ENCODE peak calls at places on chromosome 6, in seven cellular contexts. S is mammary epithelial cell, T is upper lobe of right lung, H is lung, D is MM.1S, R is psoas muscle, P is SJSA1. U is an unnamed sample. For H3K36me3, the result is how much of the 10 kb centered on the place peaks cover.

GRCh38 chr6:170152111-170152926 is 138.6 kb downstream of the DLL1 start:
- DNase-seq in H (no peak), R (peak), T (no peak), P (no peak), D (no peak), S (no peak), U (peak)

GRCh38 chr6:28489366-28490190 is 26.0 kb downstream of the GPX6 start:
- DNase-seq in H (peak), R (peak), T (peak), S (no peak), D (peak), P (no peak), U (peak)

GRCh38 chr6:62086047-62086446 is 200.0 kb downstream of the KHDRBS2 start:
- DNase-seq in D (no peak), R (no peak), H (no peak), T (no peak), P (no peak), S (no peak), U (no peak)

GRCh38 chr6:30915591-30915946 is 1.5 kb downstream of the VARS2 start:
- DNase-seq in P (peak), R (no peak), H (no peak), T (peak), S (peak), D (peak), U (no peak)

GRCh38 chr6:7445076-7445475 is 55.5 kb downstream of the RIOK1 start:
- DNase-seq in D (no peak), H (no peak), R (no peak), S (no peak), P (no peak), T (no peak), U (no peak)

GRCh38 chr6:17705778-17706579 is 746 bp downstream of the NUP153 start:
- DNase-seq in P (peak), H (peak), D (peak), S (peak), T (peak), R (peak), U (peak)

GRCh38 chr6:49515485-49516146 is 15.9 kb downstream of the GLYATL3 start:
- DNase-seq in P (no peak), S (no peak), R (no peak), D (no peak), T (no peak), H (no peak), U (no peak)

GRCh38 chr6:119966484-119966883 is 616.9 kb upstream of the MAN1A1 start:
- DNase-seq in T (no peak), D (no peak), S (no peak), H (no peak), R (no peak), P (no peak), U (no peak)

GRCh38 chr6:24980507-24981384 is 45.0 kb upstream of the RIPOR2 start:
- DNase-seq in R (no peak), P (peak), D (no peak), H (no peak), S (peak), T (no peak), U (no peak)

GRCh38 chr6:36510365-36510764 is 36.9 kb downstream of the STK38 start:
- DNase-seq in S (no peak), H (no peak), T (no peak), D (no peak), R (no peak), P (no peak), U (no peak)
- H3K36me3 ChIP-seq in S (under half), H (under half), T (under half), D (under half), R (half or more), P (half or more), U (under half)

GRCh38 chr6:44247338-44248302 is 719 bp downstream of the HSP90AB1 start:
- DNase-seq in H (peak), R (peak), D (peak), P (peak), T (peak), S (peak), U (peak)

GRCh38 chr6:44250718-44251123 is 3.8 kb downstream of the HSP90AB1 start:
- DNase-seq in T (no peak), R (no peak), P (no peak), H (no peak), D (no peak), S (no peak), U (no peak)

GRCh38 chr6:44250067-44250717 is 3.3 kb downstream of the HSP90AB1 start:
- DNase-seq in P (no peak), T (no peak), R (no peak), S (no peak), H (no peak), D (no peak), U (no peak)

GRCh38 chr6:44248579-44248978 is 1.7 kb downstream of the HSP90AB1 start:
- DNase-seq in R (no peak), S (no peak), D (no peak), H (no peak), T (no peak), P (no peak), U (no peak)

DNA sequence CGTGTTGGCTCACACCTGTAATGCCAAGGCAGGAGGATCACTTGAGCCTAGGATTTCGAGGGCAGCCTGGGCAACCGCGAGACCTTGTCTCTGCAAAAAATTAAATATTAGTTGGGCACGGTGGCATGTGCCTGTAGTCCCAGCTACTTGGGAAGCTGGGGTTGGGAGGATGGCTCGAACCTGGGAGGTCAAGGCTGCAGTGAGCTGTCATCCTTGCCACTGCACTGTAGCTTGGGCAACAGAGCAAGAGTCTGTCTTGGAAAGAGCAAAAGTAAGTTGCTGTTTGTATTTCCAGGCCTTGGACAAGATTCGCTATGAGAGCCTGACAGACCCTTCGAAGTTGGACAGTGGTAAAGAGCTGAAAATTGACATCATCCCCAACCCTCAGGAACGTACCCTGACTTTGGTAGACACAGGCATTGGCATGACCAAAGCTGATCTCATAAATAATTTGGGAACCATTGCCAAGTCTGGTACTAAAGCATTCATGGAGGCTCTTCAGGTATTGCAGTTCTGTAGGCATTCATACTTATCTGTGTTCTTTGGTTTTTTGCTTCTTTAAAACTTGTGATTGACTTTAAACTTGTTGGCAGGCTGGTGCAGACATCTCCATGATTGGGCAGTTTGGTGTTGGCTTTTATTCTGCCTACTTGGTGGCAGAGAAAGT is 2.3 kb downstream of the HSP90AB1 start:
- DNase-seq in T (no peak), P (no peak), H (no peak), R (no peak), S (no peak), D (no peak), U (no peak)
- H3K36me3 ChIP-seq in T (half or more), P (half or more), H (under half), R (half or more), S (half or more), D (under half), U (under half)

GRCh38 chr6:166508726-166509125 is 77.8 kb downstream of the RAMACL start:
- DNase-seq in R (no peak), H (no peak), T (no peak), P (no peak), D (no peak), S (no peak), U (no peak)

GRCh38 chr6:166511316-166511715 is 75.2 kb downstream of the RAMACL start:
- DNase-seq in S (no peak), P (no peak), H (no peak), R (no peak), T (no peak), D (no peak), U (no peak)

GRCh38 chr6:166507380-166507779 is 79.1 kb downstream of the RAMACL start:
- DNase-seq in H (no peak), S (no peak), D (no peak), R (no peak), T (no peak), P (no peak), U (no peak)

GRCh38 chr6:166507809-166508373 is 78.6 kb downstream of the RAMACL start:
- DNase-seq in H (no peak), R (no peak), S (no peak), T (no peak), D (no peak), P (no peak), U (no peak)

GRCh38 chr6:166509193-166509592 is 77.3 kb downstream of the RAMACL start:
- DNase-seq in T (no peak), R (no peak), P (no peak), H (no peak), S (no peak), D (no peak), U (no peak)
- H3K36me3 ChIP-seq in T (under half), R (under half), P (under half), H (under half), S (under half), D (under half), U (under half)

GRCh38 chr6:36068603-36069002 is 41.0 kb downstream of the MAPK14 start:
- DNase-seq in P (no peak), R (no peak), D (no peak), H (no peak), T (no peak), S (no peak), U (no peak)

GRCh38 chr6:36069573-36069972 is 42.0 kb downstream of the MAPK14 start:
- DNase-seq in T (no peak), D (no peak), H (no peak), P (no peak), R (no peak), S (no peak), U (no peak)

GRCh38 chr6:36066817-36067216 is 39.2 kb downstream of the MAPK14 start:
- DNase-seq in R (no peak), D (no peak), H (no peak), T (no peak), P (no peak), S (no peak), U (no peak)

GRCh38 chr6:36068012-36068392 is 40.4 kb downstream of the MAPK14 start:
- DNase-seq in P (no peak), S (no peak), H (no peak), R (no peak), T (no peak), D (no peak), U (no peak)

DNA sequence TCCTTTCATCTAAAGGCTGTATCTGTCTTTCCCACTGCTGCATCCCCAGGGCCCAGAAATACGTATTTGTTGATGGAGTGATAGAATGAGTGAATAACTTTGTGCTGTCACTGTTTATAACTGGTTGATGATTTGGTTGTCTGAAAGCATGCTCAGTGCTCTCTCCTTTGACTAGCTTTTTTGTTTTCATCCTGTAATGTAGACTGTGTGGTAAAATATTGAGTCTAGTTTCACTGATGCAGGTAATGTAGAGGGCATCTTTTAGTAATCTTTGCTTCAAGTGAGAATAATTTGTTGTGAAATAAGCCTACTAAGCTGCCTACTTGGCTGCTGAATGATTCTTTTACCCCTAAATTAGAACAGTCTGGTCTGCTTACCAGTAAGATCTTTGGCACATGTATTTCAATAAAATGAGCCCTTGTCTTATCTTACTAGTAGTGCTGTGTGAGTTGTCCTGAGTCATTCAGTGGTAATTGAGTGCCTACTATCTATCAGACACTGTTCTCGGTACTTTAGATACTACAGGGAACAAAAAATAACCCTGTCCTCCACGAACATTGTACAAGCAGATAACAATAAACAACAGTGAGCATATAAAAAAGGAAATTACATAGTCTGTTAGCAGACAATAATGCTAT is 39.9 kb downstream of the MAPK14 start:
- DNase-seq in H (no peak), R (no peak), T (no peak), S (peak), P (no peak), D (no peak), U (no peak)
- H3K36me3 ChIP-seq in H (under half), R (under half), T (under half), S (under half), P (under half), D (under half), U (under half)

GRCh38 chr6:43045371-43045930 is 8.2 kb downstream of the CUL7 start:
- DNase-seq in S (no peak), T (no peak), P (no peak), H (no peak), R (no peak), D (no peak), U (no peak)
- H3K36me3 ChIP-seq in S (under half), T (half or more), P (half or more), H (half or more), R (half or more), D (under half), U (under half)

DNA sequence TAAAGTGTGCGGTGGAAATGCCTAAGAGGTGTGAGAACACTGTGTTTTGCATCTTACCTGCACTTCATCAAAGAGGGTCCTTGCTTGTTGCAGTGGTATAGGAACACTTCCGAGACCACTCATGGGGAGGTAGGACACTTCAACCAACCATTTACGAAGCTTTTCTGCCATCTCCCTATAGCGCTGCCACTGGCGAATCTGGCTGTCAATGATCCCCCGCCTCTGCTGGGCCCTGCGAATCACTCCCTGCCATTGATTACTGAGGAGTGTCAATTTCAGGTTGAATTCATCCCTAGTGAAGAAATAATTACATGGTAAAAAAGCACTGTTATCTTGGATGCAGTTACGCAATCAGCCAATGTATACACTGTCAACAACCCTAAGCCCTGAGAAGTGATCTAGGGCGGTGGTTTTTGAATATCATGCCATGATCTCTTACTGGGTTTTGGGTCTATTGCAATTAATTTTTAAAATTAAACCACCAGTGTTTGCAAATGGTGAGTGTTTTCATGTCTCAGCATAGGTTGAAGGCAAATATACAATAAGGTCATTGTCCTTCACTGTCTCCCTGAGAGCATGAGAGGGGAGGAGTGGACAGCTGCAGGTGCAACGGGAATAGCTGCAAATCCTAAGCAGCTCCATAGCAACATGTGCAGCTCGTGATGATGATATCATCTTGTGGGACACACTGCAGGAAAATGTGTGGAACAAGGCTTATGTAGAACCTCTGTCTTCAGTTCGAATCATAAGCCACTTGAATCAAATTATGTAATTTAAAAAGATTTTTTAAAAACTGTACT is 400.6 kb downstream of the ESR1 start:
- DNase-seq in S (no peak), R (no peak), P (no peak), H (no peak), T (no peak), D (no peak), U (no peak)
- H3K36me3 ChIP-seq in S (under half), R (half or more), P (under half), H (under half), T (half or more), D (under half), U (under half)

U was measured in uterus.